ENCODE peak calls at places on chromosomes 2 and 18, in four cellular contexts. X is COLO829, M is T47D, A is HL-60. V is an unnamed sample.
A peak's percentile ranks its signal among the peaks of the same experiment; 100 is the strongest.

GRCh38 chr2:50547521-50547920 is 484.4 kb downstream of the NRXN1 start:
- DNase-seq in A (no peak), M (no peak), X (no peak), V (no peak)

GRCh38 chr2:183925281-183925680 is 673.0 kb upstream of the ZNF804A start:
- DNase-seq in A (no peak), M (no peak), X (no peak), V (no peak)

GRCh38 chr2:183409662-183410061 is 285.4 kb downstream of the NUP35 start:
- DNase-seq in M (no peak), X (no peak), A (no peak), V (no peak)

GRCh38 chr2:85062565-85062964 is 70.6 kb upstream of the TCF7L1 start:
- DNase-seq in M (no peak), A (no peak), X (no peak), V (no peak)

GRCh38 chr18:54004828-54005227 is 219.6 kb downstream of the MBD2 start:
- DNase-seq in X (no peak), M (no peak), A (no peak), V (peak; percentile 51)

GRCh38 chr18:79863161-79863945 is 65.6 kb downstream of the KCNG2 start:
- DNase-seq in A (no peak), X (no peak), M (no peak), V (no peak)

GRCh38 chr2:42510191-42510929 is 16.6 kb upstream of the KCNG3 start:
- DNase-seq in A (no peak), X (peak; percentile 65), M (no peak), V (no peak)

GRCh38 chr2:230069418-230069817 is 694 bp upstream of the SLC16A14 start:
- DNase-seq in M (no peak), X (no peak), A (no peak), V (no peak)

GRCh38 chr2:240932001-240932723 is 26.0 kb downstream of the CROCC2 start:
- DNase-seq in M (no peak), A (no peak), X (no peak), V (no peak)

GRCh38 chr2:170929686-170930050 is 615 bp downstream of the GORASP2 start:
- DNase-seq in A (peak; percentile 19), M (peak; percentile 47), X (no peak), V (no peak)

GRCh38 chr2:48545244-48545643 is 15.3 kb downstream of the STON1 start:
- DNase-seq in A (no peak), X (no peak), M (no peak), V (no peak)

GRCh38 chr2:219510512-219511135 is 3.7 kb upstream of the ASIC4 start:
- DNase-seq in X (no peak), A (no peak), M (no peak), V (no peak)

GRCh38 chr2:92073036-92073814 is 2798.0 kb upstream of the TEKT4 start:
- DNase-seq in X (no peak), A (no peak), M (no peak), V (no peak)

GRCh38 chr2:40450066-40450841 is 1.6 kb downstream of the SLC8A1 start:
- DNase-seq in M (no peak), X (no peak), A (peak; percentile 57), V (peak; percentile 97)

GRCh38 chr2:186641807-186642321 is 52.0 kb upstream of the FAM171B start:
- DNase-seq in X (peak; percentile 56), A (peak; percentile 45), M (peak; percentile 23), V (peak; percentile 38)

GRCh38 chr2:25620077-25620476 is 53.3 kb downstream of the DTNB start:
- DNase-seq in A (no peak), M (no peak), X (no peak), V (no peak)

GRCh38 chr2:15782009-15782751 is 158.2 kb upstream of the MYCN start:
- DNase-seq in X (no peak), M (no peak), A (no peak), V (peak; percentile 1)

GRCh38 chr2:234954551-234954992 is 2.8 kb downstream of the SH3BP4 start:
- DNase-seq in X (no peak), A (no peak), M (no peak), V (no peak)

GRCh38 chr2:230600285-230600684 is 112.4 kb upstream of the CAB39 start:
- DNase-seq in A (no peak), M (no peak), X (no peak), V (no peak)

GRCh38 chr2:17171446-17172049 is 346.7 kb downstream of the RAD51AP2 start:
- DNase-seq in M (no peak), X (peak; percentile 3), A (peak; percentile 4), V (no peak)

GRCh38 chr2:29065479-29065847 is 8.9 kb downstream of the PCARE start:
- DNase-seq in A (no peak), X (no peak), M (no peak), V (no peak)

GRCh38 chr2:107091163-107091864 is 205.3 kb upstream of the ST6GAL2 start:
- DNase-seq in X (no peak), M (no peak), A (no peak), V (no peak)

GRCh38 chr2:73582364-73582763 is 59.9 kb downstream of the NAT8 start:
- DNase-seq in A (no peak), X (no peak), M (no peak), V (no peak)

GRCh38 chr2:43251171-43251731 is 24.8 kb upstream of the ZFP36L2 start:
- DNase-seq in M (no peak), X (no peak), A (no peak), V (no peak)

GRCh38 chr2:121804997-121805766 is 49.7 kb downstream of the TSN start:
- DNase-seq in M (no peak), A (no peak), X (no peak), V (no peak)

GRCh38 chr2:181106229-181106628 is 125.8 kb downstream of the UBE2E3 start:
- DNase-seq in M (no peak), A (no peak), X (no peak), V (no peak)

GRCh38 chr2:69770193-69770702 is 28.3 kb downstream of the ANXA4 start:
- DNase-seq in M (no peak), X (peak; percentile 79), A (no peak), V (peak; percentile 79)

GRCh38 chr18:13425357-13426095 is 207.0 kb downstream of the LDLRAD4 start:
- DNase-seq in A (no peak), X (no peak), M (no peak), V (no peak)

GRCh38 chr2:133843091-133843490 is 274.8 kb upstream of the NCKAP5 start:
- DNase-seq in M (no peak), X (no peak), A (no peak), V (no peak)